ENCODE peak calls at places on chromosomes 7 and 10, in five cellular contexts. D, I, T, K and S are unnamed samples.

GRCh38 chr7:135790371-135790977 is 41.9 kb upstream of the FAM180A start:
- DNase-seq in T (no peak), K (no peak), D (no peak), I (no peak), S (peak)

GRCh38 chr7:44448456-44448855 is 42.0 kb downstream of the NUDCD3 start:
- DNase-seq in I (no peak), T (no peak), K (no peak), D (no peak), S (no peak)

GRCh38 chr7:116218051-116218645 is 7.8 kb downstream of the TES start:
- DNase-seq in K (peak), T (peak), I (no peak), D (no peak), S (no peak)

GRCh38 chr10:110225756-110226554 is 18.6 kb downstream of the MXI1 start:
- DNase-seq in K (peak), I (no peak), D (peak), T (peak), S (peak)

GRCh38 chr10:35685402-35685801 is 43.3 kb upstream of the FZD8 start:
- DNase-seq in I (no peak), T (no peak), K (no peak), D (no peak), S (no peak)

GRCh38 chr7:23184709-23185354 is 3.0 kb downstream of the NUP42 start:
- DNase-seq in D (no peak), I (no peak), T (peak), K (peak), S (peak)

GRCh38 chr7:43461349-43462024 is 121.4 kb upstream of the STK17A start:
- DNase-seq in D (no peak), I (no peak), T (no peak), K (no peak), S (no peak)

GRCh38 chr10:13648425-13648824 is 61.7 kb downstream of the PRPF18 start:
- DNase-seq in I (no peak), D (no peak), T (no peak), K (no peak), S (no peak)

GRCh38 chr10:77355844-77356243 is 281.8 kb downstream of the KCNMA1 start:
- DNase-seq in D (no peak), T (peak), I (no peak), K (no peak), S (peak)

GRCh38 chr10:69866246-69866687 is 64.6 kb downstream of the COL13A1 start:
- DNase-seq in K (no peak), T (no peak), I (no peak), D (no peak), S (peak)

GRCh38 chr10:53700227-53700626 is 927.6 kb upstream of the MBL2 start:
- DNase-seq in T (no peak), K (no peak), I (no peak), D (no peak), S (no peak)

GRCh38 chr10:88892223-88892967 is 12.3 kb downstream of the STAMBPL1 start:
- DNase-seq in T (peak), I (no peak), D (no peak), K (peak), S (peak)

DNA sequence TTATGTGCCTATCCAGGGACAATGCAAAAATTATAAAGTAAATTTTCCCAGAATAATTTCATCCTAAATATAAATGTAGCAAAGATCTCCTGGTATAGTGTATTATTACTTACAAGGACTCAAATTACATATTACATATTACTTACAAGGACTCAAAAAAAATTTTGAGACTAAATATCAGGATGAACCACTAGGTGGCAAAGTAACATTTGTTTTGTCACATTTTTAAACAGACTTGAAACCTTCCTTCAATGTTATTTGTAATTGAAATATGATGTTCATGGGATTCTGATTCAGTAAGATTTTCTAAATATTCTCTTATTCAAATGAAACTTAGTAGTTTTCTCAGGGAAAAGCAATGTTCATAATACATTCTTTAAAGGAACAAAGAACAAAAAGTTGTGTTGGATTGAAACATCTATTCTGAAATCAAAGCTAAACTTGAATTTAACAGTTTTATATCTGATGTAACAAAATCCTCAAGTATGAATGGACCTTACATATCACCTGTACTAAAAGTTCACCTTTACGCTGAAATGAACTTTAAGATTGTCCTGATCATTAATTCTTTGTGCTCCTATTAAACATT is 74.3 kb upstream of the GNAI1 start:
- DNase-seq in D (no peak), K (peak), T (peak), I (no peak), S (peak)
- TF ChIP-seq CTCF in D (no peak), K (no peak), T (peak), I (peak), S (peak)

DNA sequence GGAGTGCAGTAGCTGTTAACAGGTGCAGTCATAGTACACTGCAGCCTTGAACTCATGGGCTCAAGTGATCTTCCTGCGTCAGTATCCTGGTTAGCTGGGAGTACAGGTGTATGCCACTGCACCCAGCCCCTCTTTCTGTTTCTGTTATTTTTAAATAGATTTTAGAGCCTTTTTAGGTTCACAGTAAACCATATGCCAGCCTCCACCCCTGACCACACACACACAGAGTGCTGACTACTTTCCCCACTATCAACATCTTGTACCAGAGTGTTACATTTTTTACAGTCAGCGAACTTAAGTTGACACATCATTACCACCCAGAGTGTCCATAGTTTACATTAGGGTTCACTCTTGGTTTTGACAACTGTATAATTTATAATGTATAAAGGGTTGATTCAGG is 32.1 kb downstream of the MARCHF5 start:
- DNase-seq in D (no peak), I (no peak), K (no peak), T (no peak), S (no peak)
- H3K4me3 ChIP-seq in D (no peak), I (no peak), K (no peak), T (no peak), S (no peak)

GRCh38 chr7:137399827-137400823 is 56.6 kb upstream of the PTN start:
- DNase-seq in T (peak), D (no peak), I (no peak), K (no peak), S (peak)
- TF ChIP-seq CTCF in T (no peak), D (no peak), I (no peak), K (no peak), S (no peak)

GRCh38 chr7:94394399-94395140 is at the start of gene COL1A2:
- DNase-seq in K (peak), D (peak), I (no peak), T (peak), S (peak)

GRCh38 chr7:94391716-94392390 is 2.8 kb upstream of the COL1A2 start:
- DNase-seq in K (peak), I (no peak), T (peak), D (no peak), S (peak)

GRCh38 chr7:94392391-94392782 is 2.3 kb upstream of the COL1A2 start:
- DNase-seq in T (no peak), I (no peak), D (no peak), K (no peak), S (peak)

GRCh38 chr7:94394058-94394398 is 667 bp upstream of the COL1A2 start:
- DNase-seq in D (peak), I (no peak), T (peak), K (no peak), S (peak)

GRCh38 chr7:94393251-94393758 is 1.4 kb upstream of the COL1A2 start:
- DNase-seq in K (no peak), T (no peak), D (no peak), I (no peak), S (peak)
- H3K4me3 ChIP-seq in K (peak), T (peak), D (no peak), I (no peak), S (peak)

GRCh38 chr10:30842185-30842584 is 189.5 kb downstream of the ZNF438 start:
- DNase-seq in I (no peak), K (no peak), T (no peak), D (no peak), S (no peak)
- TF ChIP-seq CTCF in I (no peak), K (no peak), T (no peak), D (no peak), S (no peak)

GRCh38 chr7:100485514-100485913 is 1.8 kb downstream of the NYAP1 start:
- DNase-seq in T (no peak), D (peak), K (no peak), I (no peak), S (no peak)
- H3K4me3 ChIP-seq in T (no peak), D (no peak), K (no peak), I (no peak), S (no peak)

DNA sequence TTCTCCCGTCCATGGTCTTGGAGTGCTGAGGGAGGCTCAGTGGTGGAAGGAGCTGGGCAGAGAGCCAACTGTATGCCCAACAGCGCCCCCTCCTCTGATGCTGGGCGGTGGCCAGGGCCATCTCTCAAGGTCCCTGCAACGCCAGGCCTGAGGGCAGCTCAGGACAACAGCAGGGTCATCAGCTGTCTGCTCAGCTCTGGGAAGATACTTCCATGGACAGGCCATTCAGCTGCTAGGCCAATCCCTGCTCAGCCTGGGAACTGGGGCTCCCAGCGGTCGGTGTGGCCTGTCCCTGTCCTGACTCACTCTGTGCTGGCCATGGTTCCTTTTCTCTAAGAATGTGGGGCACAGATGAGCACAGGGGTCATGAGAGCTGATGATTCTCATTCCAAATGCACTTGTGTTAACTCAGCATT is 72.8 kb downstream of the ADCY1 start:
- DNase-seq in K (no peak), T (no peak), I (no peak), D (no peak), S (peak)
- TF ChIP-seq CTCF in K (no peak), T (no peak), I (no peak), D (no peak), S (no peak)

GRCh38 chr10:133520193-133520738 is 6.9 kb upstream of the CYP2E1 start:
- DNase-seq in I (no peak), T (no peak), D (peak), K (no peak), S (peak)
- H3K4me3 ChIP-seq in I (peak), T (peak), D (peak), K (no peak), S (peak)